ENCODE peak calls at places on chromosomes 2 and 18, in eight cellular contexts. J, X, T, L, V, B, R and G are unnamed samples.
A peak's percentile ranks its signal among the peaks of the same experiment; 100 is the strongest.

GRCh38 chr2:241649414-241649813 is 11.9 kb downstream of the ATG4B start:
- DNase-seq in B (no peak), L (no peak), V (no peak), X (no peak), T (no peak), R (peak; percentile 18), J (no peak), G (no peak)

GRCh38 chr18:36365836-36366775 is 68.6 kb downstream of the FHOD3 start:
- DNase-seq in X (no peak), L (no peak), B (no peak), R (no peak), T (no peak), J (no peak), V (no peak), G (no peak)

GRCh38 chr2:186543561-186544131 is 46.2 kb upstream of the ITGAV start:
- DNase-seq in R (peak; percentile 52), T (no peak), L (peak; percentile 71), X (no peak), B (no peak), V (no peak), J (no peak), G (no peak)

GRCh38 chr2:79619976-79620375 is 107.1 kb downstream of the CTNNA2 start:
- DNase-seq in X (no peak), J (no peak), T (no peak), B (no peak), V (no peak), L (no peak), R (no peak), G (no peak)

GRCh38 chr2:200181732-200182131 is 124.8 kb upstream of the SPATS2L start:
- DNase-seq in R (no peak), V (no peak), T (no peak), J (no peak), B (no peak), X (no peak), L (no peak), G (no peak)

GRCh38 chr2:180573951-180574350 is 406.5 kb upstream of the UBE2E3 start:
- DNase-seq in T (no peak), R (no peak), J (peak; percentile 3), X (no peak), V (peak; percentile 72), B (no peak), L (peak; percentile 50), G (no peak)

GRCh38 chr2:112942654-112943002 is 31.7 kb downstream of the IL37 start:
- DNase-seq in L (no peak), B (no peak), J (no peak), V (no peak), R (peak; percentile 5), T (no peak), X (no peak), G (no peak)

GRCh38 chr2:4604767-4605166 is 901.4 kb downstream of the DCDC2C start:
- DNase-seq in T (no peak), L (no peak), X (no peak), R (no peak), V (no peak), B (no peak), J (no peak), G (no peak)

GRCh38 chr2:101828267-101829017 is 130.9 kb downstream of the MAP4K4 start:
- DNase-seq in J (no peak), V (no peak), B (no peak), L (peak; percentile 60), X (no peak), T (peak; percentile 71), R (no peak), G (no peak)

GRCh38 chr2:151162185-151162584 is 99.5 kb downstream of the RBM43 start:
- DNase-seq in X (no peak), R (peak; percentile 14), L (peak; percentile 69), V (no peak), T (no peak), B (no peak), J (no peak), G (no peak)

GRCh38 chr2:52264488-52264887 is 1232.6 kb upstream of the NRXN1 start:
- DNase-seq in V (no peak), R (no peak), L (no peak), B (no peak), T (no peak), X (no peak), J (no peak), G (no peak)

GRCh38 chr18:73835656-73836055 is 312.0 kb downstream of the FBXO15 start:
- DNase-seq in R (no peak), V (no peak), J (no peak), X (no peak), L (no peak), B (no peak), T (no peak), G (no peak)

GRCh38 chr18:57581301-57581934 is 5.1 kb downstream of the FECH start:
- DNase-seq in T (no peak), B (no peak), X (no peak), V (no peak), L (no peak), R (no peak), J (no peak), G (no peak)

GRCh38 chr18:70377857-70378701 is 89.2 kb downstream of the SOCS6 start:
- DNase-seq in J (no peak), R (peak; percentile 57), L (no peak), B (no peak), T (no peak), V (no peak), X (no peak), G (no peak)

GRCh38 chr2:68918497-68918896 is 34.2 kb downstream of the GKN2 start:
- DNase-seq in J (no peak), X (no peak), V (no peak), B (no peak), T (no peak), L (peak; percentile 78), R (no peak), G (no peak)

GRCh38 chr2:157246212-157247067 is 11.1 kb upstream of the GALNT5 start:
- DNase-seq in L (peak; percentile 80), B (peak; percentile 45), T (no peak), V (peak; percentile 58), J (peak; percentile 68), R (no peak), X (peak; percentile 51), G (peak; percentile 15)

GRCh38 chr2:123514808-123515207 is 510.3 kb upstream of the CNTNAP5 start:
- DNase-seq in R (no peak), V (no peak), T (no peak), J (no peak), B (no peak), L (no peak), X (no peak), G (no peak)

GRCh38 chr2:26786207-26787023 is 559 bp downstream of the CENPA start:
- DNase-seq in J (no peak), R (no peak), B (no peak), V (no peak), X (peak; percentile 47), L (no peak), T (no peak), G (no peak)

GRCh38 chr2:205679410-205680009 is 2.8 kb upstream of the NRP2 start:
- DNase-seq in B (no peak), J (no peak), R (no peak), L (no peak), T (no peak), V (no peak), X (no peak), G (no peak)

GRCh38 chr2:208072250-208072892 is 47.0 kb upstream of the PLEKHM3 start:
- DNase-seq in R (peak; percentile 76), J (peak; percentile 24), L (peak; percentile 80), B (peak; percentile 65), X (peak; percentile 65), V (peak; percentile 57), T (peak; percentile 39), G (peak; percentile 33)

GRCh38 chr18:10072659-10073309 is 159.0 kb downstream of the VAPA start:
- DNase-seq in B (no peak), J (no peak), X (no peak), L (peak; percentile 22), V (no peak), T (no peak), R (no peak), G (no peak)

GRCh38 chr2:5914831-5915611 is 222.8 kb downstream of the SOX11 start:
- DNase-seq in R (no peak), T (no peak), J (peak; percentile 61), V (no peak), L (no peak), B (no peak), X (no peak), G (no peak)

GRCh38 chr18:78972930-78973331 is 6.7 kb upstream of the SALL3 start:
- DNase-seq in B (no peak), X (no peak), J (no peak), L (no peak), T (no peak), V (no peak), R (no peak), G (no peak)

GRCh38 chr18:46167971-46168370 is 63.8 kb downstream of the HAUS1 start:
- DNase-seq in V (no peak), T (peak; percentile 28), B (no peak), J (no peak), L (no peak), R (no peak), X (peak; percentile 24), G (no peak)

GRCh38 chr2:152037711-152038110 is 61.1 kb downstream of the CACNB4 start:
- DNase-seq in B (no peak), J (no peak), T (no peak), R (no peak), X (no peak), V (no peak), L (no peak), G (no peak)

GRCh38 chr2:219499555-219499954 is 864 bp downstream of the GMPPA start:
- DNase-seq in L (no peak), X (no peak), B (no peak), J (no peak), R (no peak), V (no peak), T (no peak), G (no peak)

GRCh38 chr2:73197579-73197978 is 4.8 kb upstream of the NOTO start:
- DNase-seq in J (no peak), T (no peak), B (no peak), V (no peak), L (no peak), X (no peak), R (no peak), G (no peak)

GRCh38 chr2:150513647-150514046 is 26.2 kb upstream of the RND3 start:
- DNase-seq in J (no peak), R (no peak), V (no peak), X (no peak), T (no peak), L (no peak), B (no peak), G (no peak)

GRCh38 chr18:832085-832681 is 20.1 kb upstream of the YES1 start:
- DNase-seq in X (no peak), L (no peak), B (no peak), T (peak; percentile 31), V (peak; percentile 29), R (no peak), J (no peak), G (no peak)

GRCh38 chr2:437772-438393 is 150.0 kb upstream of the ALKAL2 start:
- DNase-seq in X (peak; percentile 41), J (no peak), T (peak; percentile 82), V (no peak), R (peak; percentile 95), B (peak; percentile 47), L (no peak), G (no peak)

GRCh38 chr2:156625360-156625995 is 189.3 kb downstream of the GPD2 start:
- DNase-seq in L (no peak), X (no peak), J (no peak), T (no peak), B (no peak), V (no peak), R (no peak), G (no peak)

GRCh38 chr2:216044883-216045499 is 31.6 kb upstream of the MREG start:
- DNase-seq in B (no peak), X (no peak), T (no peak), J (no peak), L (no peak), V (no peak), R (no peak), G (no peak)

GRCh38 chr2:102748107-102748506 is 13.7 kb upstream of the TMEM182 start:
- DNase-seq in V (no peak), B (no peak), L (no peak), R (no peak), T (no peak), J (no peak), X (no peak), G (no peak)

GRCh38 chr2:163028807-163029206 is 190.2 kb upstream of the KCNH7 start:
- DNase-seq in B (no peak), L (no peak), V (no peak), J (no peak), R (no peak), T (no peak), X (no peak), G (no peak)